ENCODE peak calls at places on chromosomes 11 and 22, in five cellular contexts. P, D, M, G and V are unnamed samples.

GRCh38 chr11:271316-271715 is 6.9 kb upstream of the NLRP6 start:
- DNase-seq in P (no peak), D (no peak), M (no peak), G (no peak), V (no peak)

GRCh38 chr11:64935634-64936081 is at the start of gene GPHA2:
- DNase-seq in P (no peak), D (no peak), M (no peak), G (no peak), V (peak; percentile 16)

GRCh38 chr11:117805048-117805447 is 8.0 kb upstream of the DSCAML1 start:
- DNase-seq in P (no peak), D (no peak), M (no peak), G (no peak), V (no peak)

GRCh38 chr22:20084547-20085413 is 4.7 kb downstream of the DGCR8 start:
- DNase-seq in P (no peak), D (peak; percentile 88), M (peak; percentile 41), G (no peak), V (no peak)

GRCh38 chr22:47188337-47189055 is 426.0 kb downstream of the TBC1D22A start:
- DNase-seq in P (no peak), D (no peak), M (no peak), G (peak; percentile 54), V (no peak)

GRCh38 chr11:117328414-117329010 is 858 bp downstream of the CEP164 start:
- DNase-seq in P (no peak), D (peak; percentile 55), M (peak; percentile 19), G (peak; percentile 83), V (no peak)

GRCh38 chr22:36613958-36614357 is 85.0 kb upstream of the EIF3D start:
- DNase-seq in P (no peak), D (no peak), M (no peak), G (no peak), V (no peak)

GRCh38 chr11:111406589-111406988 is 27.5 kb upstream of the POU2AF1 start:
- DNase-seq in P (no peak), D (no peak), M (no peak), G (no peak), V (no peak)

GRCh38 chr11:15933896-15934625 is 422.3 kb downstream of the SOX6 start:
- DNase-seq in P (no peak), D (no peak), M (no peak), G (no peak), V (no peak)

GRCh38 chr11:469684-470667 is 19.9 kb downstream of the PTDSS2 start:
- DNase-seq in P (peak; percentile 47), D (peak; percentile 35), M (no peak), G (peak; percentile 89), V (no peak)

GRCh38 chr11:130894322-130895025 is 21.8 kb downstream of the SNX19 start:
- DNase-seq in P (peak; percentile 64), D (peak; percentile 57), M (peak; percentile 67), G (peak; percentile 88), V (peak; percentile 39)

GRCh38 chr11:17828311-17828751 is 93.8 kb downstream of the KCNC1 start:
- DNase-seq in P (peak; percentile 42), D (no peak), M (no peak), G (peak; percentile 88), V (no peak)

GRCh38 chr11:17822021-17822781 is 87.6 kb downstream of the KCNC1 start:
- DNase-seq in P (peak; percentile 24), D (no peak), M (no peak), G (no peak), V (no peak)

GRCh38 chr11:17831883-17832282 is 97.3 kb downstream of the KCNC1 start:
- DNase-seq in P (no peak), D (no peak), M (no peak), G (no peak), V (no peak)

GRCh38 chr11:17831228-17831627 is 96.6 kb downstream of the KCNC1 start:
- DNase-seq in P (peak; percentile 16), D (no peak), M (no peak), G (no peak), V (no peak)

GRCh38 chr11:17827006-17827405 is 92.4 kb downstream of the KCNC1 start:
- DNase-seq in P (no peak), D (peak; percentile 33), M (no peak), G (no peak), V (no peak)
- TF ChIP-seq CTCF in P (no peak), D (peak; percentile 37), M (peak; percentile 48), G (no peak), V (peak; percentile 22)

DNA sequence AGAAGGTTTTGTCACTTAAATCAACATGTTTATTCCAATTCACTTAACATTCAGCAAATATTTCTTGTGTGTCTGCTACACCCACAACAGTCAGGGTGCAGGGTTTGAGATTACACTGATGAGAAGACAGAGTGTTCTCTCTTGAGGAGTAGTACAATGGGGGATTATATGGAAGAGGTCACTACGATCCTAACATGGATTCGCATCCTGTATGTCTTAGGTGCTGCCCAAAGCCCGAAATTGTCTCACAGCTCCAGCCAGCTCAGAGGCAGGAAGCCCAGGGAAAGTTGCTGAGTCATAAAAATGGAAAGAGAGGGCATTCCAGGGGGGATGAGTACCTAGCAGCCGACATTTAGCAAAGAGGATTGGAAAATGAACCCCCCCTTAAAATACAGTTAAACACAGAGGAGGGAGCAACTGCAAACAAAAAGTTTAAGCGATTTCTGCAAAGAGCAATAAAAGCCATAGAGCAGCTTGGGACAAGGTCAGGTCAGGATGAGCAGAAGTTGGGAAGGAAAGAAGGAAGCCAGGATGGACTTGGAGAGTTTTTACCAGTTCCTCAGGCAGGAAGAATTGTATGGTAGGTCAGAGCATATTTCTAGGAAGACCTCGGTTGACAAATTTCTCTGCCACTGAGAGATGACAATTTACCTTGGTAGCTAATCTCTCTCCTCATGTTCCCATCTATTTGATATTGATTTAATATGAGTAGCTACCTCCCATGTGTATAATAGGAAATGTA is 49.5 kb downstream of the IGLL5 start:
- DNase-seq in P (no peak), D (no peak), M (no peak), G (no peak), V (no peak)
- H3K4me3 ChIP-seq in P (no peak overlapping the region), D (no peak overlapping the region), M (no peak overlapping the region), G (no peak overlapping the region), V (no peak overlapping the region)

GRCh38 chr11:59667812-59668187 is 1.0 kb downstream of the PATL1 start:
- DNase-seq in P (no peak), D (no peak), M (no peak), G (no peak), V (no peak)

GRCh38 chr11:59668188-59668949 is 468 bp downstream of the PATL1 start:
- DNase-seq in P (peak; percentile 58), D (no peak), M (no peak), G (peak; percentile 86), V (no peak)

GRCh38 chr11:59666969-59667368 is 1.9 kb downstream of the PATL1 start:
- DNase-seq in P (no peak), D (no peak), M (no peak), G (no peak), V (no peak)

GRCh38 chr11:59668950-59669610 is at the start of gene PATL1:
- DNase-seq in P (peak; percentile 99), D (peak; percentile 98), M (peak; percentile 98), G (peak; percentile 100), V (peak; percentile 93)

GRCh38 chr11:59669611-59670009 is 773 bp upstream of the PATL1 start:
- DNase-seq in P (peak; percentile 29), D (no peak), M (no peak), G (peak; percentile 73), V (no peak)
- TF ChIP-seq CTCF in P (no peak), D (no peak), M (no peak), G (no peak), V (no peak)

GRCh38 chr11:69953356-69953755 is 124.8 kb upstream of the ANO1 start:
- DNase-seq in P (no peak), D (no peak), M (no peak), G (no peak), V (no peak)

GRCh38 chr11:69950120-69950519 is 128.0 kb upstream of the ANO1 start:
- DNase-seq in P (no peak), D (peak; percentile 58), M (peak; percentile 42), G (no peak), V (no peak)

GRCh38 chr11:69949327-69949726 is 128.8 kb upstream of the ANO1 start:
- DNase-seq in P (no peak), D (no peak), M (no peak), G (no peak), V (no peak)

GRCh38 chr11:69950621-69951020 is 127.5 kb upstream of the ANO1 start:
- DNase-seq in P (no peak), D (no peak), M (no peak), G (no peak), V (no peak)

GRCh38 chr11:69951821-69952590 is 126.1 kb upstream of the ANO1 start:
- DNase-seq in P (no peak), D (no peak), M (no peak), G (no peak), V (no peak)
- H3K4me3 ChIP-seq in P (no peak overlapping the region), D (no peak overlapping the region), M (no peak overlapping the region), G (no peak overlapping the region), V (no peak overlapping the region)